ENCODE peak calls at places on chromosomes 13 and 19, in eight cellular contexts. A, I, P, T, Y, S, G and K are unnamed samples.
A peak's percentile ranks its signal among the peaks of the same experiment; 100 is the strongest.

GRCh38 chr13:102599451-102600012 is 2.7 kb downstream of the TPP2 start:
- DNase-seq in A (no peak), I (no peak), P (no peak), T (no peak), Y (no peak), S (no peak), G (no peak), K (no peak)

GRCh38 chr19:38288127-38288855 is 15.8 kb upstream of the C19orf33 start:
- DNase-seq in A (no peak), I (no peak), P (no peak), T (no peak), Y (no peak), S (no peak), G (no peak), K (no peak)

GRCh38 chr19:34232566-34233481 is 21.5 kb upstream of the GARRE1 start:
- DNase-seq in A (no peak), I (no peak), P (no peak), T (peak; percentile 25), Y (no peak), S (no peak), G (peak; percentile 43), K (peak; percentile 53)

GRCh38 chr13:47853236-47853635 is 147.8 kb downstream of the SUCLA2 start:
- DNase-seq in A (no peak), I (no peak), P (no peak), T (no peak), Y (no peak), S (no peak), G (no peak), K (no peak)

GRCh38 chr19:53131732-53132131 is 978 bp downstream of the ZNF415 start:
- DNase-seq in A (no peak), I (no peak), P (no peak), T (no peak), Y (no peak), S (no peak), G (no peak), K (no peak)

GRCh38 chr13:110319774-110320509 is 12.9 kb downstream of the COL4A2 start:
- DNase-seq in A (peak; percentile 55), I (peak; percentile 62), P (no peak), T (peak; percentile 85), Y (no peak), S (no peak), G (no peak), K (no peak)

GRCh38 chr13:112867301-112867711 is 101.7 kb upstream of the MCF2L start:
- DNase-seq in A (no peak), I (no peak), P (no peak), T (no peak), Y (no peak), S (peak; percentile 65), G (no peak), K (no peak)

GRCh38 chr13:44732503-44733098 is 156.5 kb upstream of the TSC22D1 start:
- DNase-seq in A (no peak), I (no peak), P (peak; percentile 52), T (no peak), Y (no peak), S (no peak), G (peak; percentile 56), K (no peak)

GRCh38 chr19:48639483-48640375 is 2.5 kb upstream of the DBP start:
- DNase-seq in A (peak; percentile 67), I (no peak), P (no peak), T (no peak), Y (no peak), S (peak; percentile 82), G (no peak), K (no peak)

GRCh38 chr19:48638831-48639381 is 1.7 kb upstream of the DBP start:
- DNase-seq in A (peak; percentile 89), I (no peak), P (no peak), T (no peak), Y (no peak), S (peak; percentile 87), G (no peak), K (no peak)

GRCh38 chr19:48636859-48637448 is at the start of gene DBP:
- DNase-seq in A (peak; percentile 83), I (no peak), P (peak; percentile 69), T (no peak), Y (no peak), S (peak; percentile 93), G (no peak), K (peak; percentile 62)

GRCh38 chr19:48637449-48637947 is 319 bp upstream of the DBP start:
- DNase-seq in A (peak; percentile 99), I (peak; percentile 99), P (peak; percentile 99), T (peak; percentile 100), Y (peak; percentile 99), S (peak; percentile 100), G (peak; percentile 99), K (peak; percentile 100)

DNA sequence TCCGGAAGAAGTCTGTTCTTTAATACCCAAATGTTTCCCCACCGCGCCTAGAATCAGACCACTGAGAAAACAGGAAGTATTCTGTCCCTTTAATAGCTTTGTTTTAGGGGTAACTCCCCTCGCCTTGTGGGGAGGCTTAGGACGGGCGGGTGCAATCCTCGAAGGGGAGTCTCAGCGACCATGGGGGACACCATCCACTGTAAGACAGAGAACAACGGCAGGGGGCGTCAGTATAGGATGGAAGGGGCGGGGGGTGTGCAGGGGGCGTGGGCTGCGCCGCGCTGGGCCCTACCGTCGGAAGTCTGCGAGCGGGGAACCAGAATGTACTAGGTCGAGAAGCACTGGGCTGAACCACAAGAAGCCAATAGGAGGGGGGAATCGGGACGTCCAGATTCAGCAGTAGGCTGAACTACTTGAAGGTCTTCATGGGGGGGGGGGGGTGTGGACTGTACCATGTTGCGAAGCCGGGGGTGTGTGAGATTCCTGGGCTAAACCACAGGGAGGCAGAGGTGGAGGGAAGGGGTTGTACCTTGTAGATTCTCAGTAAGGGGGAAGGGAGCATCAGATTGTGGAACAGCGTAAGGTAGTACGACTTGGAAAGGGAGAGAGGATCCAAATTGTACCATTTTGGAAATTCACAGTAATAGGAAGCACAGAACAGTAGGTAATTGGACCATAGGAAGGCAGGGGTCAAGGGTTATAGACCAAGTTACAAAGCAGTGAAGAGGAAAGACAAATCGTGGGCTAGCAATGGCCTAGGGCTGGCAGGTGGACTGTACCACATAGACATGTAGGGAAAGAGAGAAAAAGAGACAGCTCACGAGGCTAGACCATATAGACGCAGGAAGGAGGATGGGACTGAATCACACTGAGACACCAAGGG is 1.0 kb upstream of the DBP start:
- DNase-seq in A (peak; percentile 96), I (peak; percentile 91), P (peak; percentile 95), T (peak; percentile 96), Y (no peak), S (peak; percentile 93), G (peak; percentile 81), K (peak; percentile 77)
- TF ChIP-seq CTCF in A (peak; percentile 29), I (no peak), P (peak; percentile 17), T (peak; percentile 47), Y (no peak), S (no peak), G (no peak), K (no peak)

DNA sequence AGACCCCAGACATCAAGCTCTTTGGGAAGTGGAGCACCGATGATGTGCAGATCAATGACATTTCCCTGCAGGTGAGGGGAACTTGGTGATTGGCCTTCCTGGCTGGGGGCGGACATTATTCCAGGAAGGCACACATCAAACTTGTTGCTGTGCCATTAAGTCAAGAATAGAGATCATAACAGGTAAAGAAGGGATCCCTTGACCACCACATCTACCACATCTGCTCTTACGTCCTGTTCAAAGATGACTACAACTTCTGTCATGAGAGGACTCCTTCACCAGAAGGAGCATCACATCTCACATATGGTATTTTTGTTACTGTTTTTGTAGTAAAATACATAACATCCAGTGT is 1.1 kb downstream of the RPS5 start:
- DNase-seq in A (no peak), I (no peak), P (no peak), T (no peak), Y (no peak), S (no peak), G (no peak), K (no peak)
- H3K36me3 ChIP-seq in A (peaks cover 48% of the 10 kb centered on the region), I (peaks cover 36% of the 10 kb centered on the region), P (peaks cover 18% of the 10 kb centered on the region), T (peaks cover 48% of the 10 kb centered on the region), Y (peaks cover 27% of the 10 kb centered on the region), S (peaks cover 53% of the 10 kb centered on the region), G (peaks cover 47% of the 10 kb centered on the region), K (peaks cover 50% of the 10 kb centered on the region)

GRCh38 chr19:4701557-4701956 is 22.1 kb downstream of the DPP9 start:
- DNase-seq in A (no peak), I (no peak), P (no peak), T (no peak), Y (no peak), S (no peak), G (no peak), K (no peak)

GRCh38 chr19:4705413-4706131 is 18.1 kb downstream of the DPP9 start:
- DNase-seq in A (no peak), I (no peak), P (no peak), T (no peak), Y (no peak), S (no peak), G (no peak), K (peak; percentile 64)

GRCh38 chr19:4704317-4704673 is 19.3 kb downstream of the DPP9 start:
- DNase-seq in A (no peak), I (no peak), P (no peak), T (no peak), Y (no peak), S (no peak), G (no peak), K (no peak)

GRCh38 chr19:4702764-4703163 is 20.9 kb downstream of the DPP9 start:
- DNase-seq in A (no peak), I (no peak), P (no peak), T (no peak), Y (no peak), S (no peak), G (no peak), K (no peak)

DNA sequence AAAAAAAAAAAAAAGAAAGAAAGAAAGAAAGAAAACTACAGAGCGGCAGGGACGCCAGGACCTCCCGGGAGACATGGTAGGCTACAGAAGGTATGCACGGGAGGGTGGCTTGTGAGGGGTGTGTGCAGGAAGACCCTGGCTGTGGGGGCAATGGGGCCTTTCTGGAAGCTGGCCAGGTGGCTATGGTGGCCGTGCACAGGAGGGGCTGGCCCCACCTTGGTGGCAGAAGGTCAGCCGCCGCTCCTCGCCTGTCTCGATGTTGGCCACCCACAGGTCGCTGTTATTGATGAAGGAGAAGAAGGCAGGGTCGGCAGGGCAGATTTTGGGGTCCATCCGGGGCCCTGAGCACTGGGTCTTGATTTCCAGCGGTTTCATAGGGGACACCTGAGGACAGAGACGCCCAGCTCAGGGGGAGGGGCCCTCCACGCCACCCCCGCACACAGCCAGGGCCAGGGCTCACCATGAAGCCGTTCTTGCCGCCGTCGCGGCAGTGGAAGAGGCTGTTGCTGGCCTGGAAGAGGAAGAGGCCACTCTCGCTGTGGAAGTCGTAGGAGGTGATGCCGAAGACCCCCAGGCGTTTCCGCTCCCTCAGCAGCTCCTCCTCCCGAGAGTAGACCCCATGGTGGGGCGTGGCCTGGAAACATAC is 19.8 kb downstream of the DPP9 start:
- DNase-seq in A (no peak), I (no peak), P (no peak), T (no peak), Y (no peak), S (no peak), G (no peak), K (no peak)
- TF ChIP-seq CTCF in A (no peak), I (no peak), P (no peak), T (no peak), Y (no peak), S (no peak), G (no peak), K (no peak)

DNA sequence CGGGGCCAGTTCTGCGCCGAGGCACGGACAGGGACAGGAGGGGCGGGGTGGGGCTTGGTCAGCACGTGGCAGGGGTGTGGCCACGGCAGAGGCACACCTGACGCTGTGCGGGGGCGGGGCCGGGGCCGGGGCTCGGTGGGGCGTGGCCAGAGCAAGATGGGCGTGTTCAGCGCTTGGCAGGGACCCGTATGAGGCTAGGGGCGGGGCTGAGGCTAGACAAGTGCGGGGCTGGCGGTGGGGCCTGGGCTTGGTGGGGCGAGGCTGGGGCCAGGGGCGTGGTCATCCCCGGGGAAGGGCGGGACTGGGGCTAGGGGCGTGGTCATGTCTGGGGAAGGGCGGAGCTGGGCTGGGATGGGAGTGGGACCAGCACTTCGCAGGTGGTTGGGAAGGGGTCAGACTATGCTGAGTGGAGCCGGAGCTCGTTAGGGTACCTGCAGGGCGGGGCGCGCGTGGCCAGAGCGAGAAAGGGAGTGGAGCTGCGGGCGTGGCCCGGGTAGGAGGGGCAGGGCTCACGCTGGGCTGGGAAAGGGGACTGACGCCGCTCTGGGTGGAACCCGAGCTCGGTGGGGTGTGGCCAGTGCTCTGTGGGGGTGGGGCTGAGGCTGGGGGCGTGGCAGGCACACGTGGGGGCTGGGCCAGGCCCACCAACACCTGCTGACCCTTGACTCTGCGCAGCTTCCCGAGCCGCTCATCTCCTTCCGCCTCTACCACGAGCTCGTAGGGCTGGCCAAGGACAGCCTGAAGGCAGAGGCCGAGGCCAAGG is 12.8 kb downstream of the POLR2E start:
- DNase-seq in A (peak; percentile 100), I (no peak), P (peak; percentile 91), T (peak; percentile 85), Y (no peak), S (peak; percentile 90), G (no peak), K (no peak)
- H3K36me3 ChIP-seq in A (peaks cover 2% of the 10 kb centered on the region), I (no peaks in the 10 kb centered on the region), P (peaks cover 5% of the 10 kb centered on the region), T (no peaks in the 10 kb centered on the region), Y (no peaks in the 10 kb centered on the region), S (peaks cover 100% of the 10 kb centered on the region), G (no peaks in the 10 kb centered on the region), K (no peaks in the 10 kb centered on the region)